ENCODE peak calls at places on chromosomes 2 and 18, in eight cellular contexts. I is stomach; J is PC-3; Z is A549; Q is CD8-positive, alpha-beta T cell; K is tibial artery; H is right lobe of liver; E is psoas muscle. C is an unnamed sample.

GRCh38 chr2:222228046-222228445 is 70.8 kb downstream of the PAX3 start:
- DNase-seq in Z (no peak), K (no peak), Q (no peak), E (no peak), H (no peak), I (no peak), J (no peak), C (no peak)

GRCh38 chr2:237894986-237895543 is 35.6 kb downstream of the RAMP1 start:
- DNase-seq in H (no peak), Z (no peak), I (no peak), K (no peak), J (no peak), Q (no peak), E (no peak), C (no peak)

GRCh38 chr2:149601141-149601796 is 13.7 kb upstream of the MMADHC start:
- DNase-seq in K (no peak), H (no peak), Z (no peak), E (no peak), I (no peak), J (peak), Q (no peak), C (no peak)

GRCh38 chr2:23411752-23412431 is 26.9 kb downstream of the KLHL29 start:
- DNase-seq in E (no peak), J (peak), I (no peak), H (no peak), Q (no peak), K (no peak), Z (no peak), C (peak)

GRCh38 chr18:10160251-10160650 is 246.4 kb downstream of the VAPA start:
- DNase-seq in I (no peak), Q (no peak), H (no peak), K (no peak), E (no peak), J (no peak), Z (no peak), C (no peak)

GRCh38 chr2:219733106-219733505 is 105.7 kb downstream of the SLC4A3 start:
- DNase-seq in H (no peak), K (no peak), I (no peak), E (no peak), Z (no peak), Q (no peak), J (no peak), C (no peak)

GRCh38 chr2:236621786-236622185 is 52.2 kb downstream of the ACKR3 start:
- DNase-seq in Q (no peak), J (no peak), K (no peak), H (no peak), Z (no peak), I (no peak), E (no peak), C (no peak)

GRCh38 chr18:29154758-29155725 is 978.1 kb upstream of the CDH2 start:
- DNase-seq in Z (no peak), I (no peak), K (no peak), J (peak), H (no peak), Q (no peak), E (no peak), C (no peak)

GRCh38 chr2:28360742-28361293 is 31.8 kb upstream of the FOSL2 start:
- DNase-seq in Q (no peak), K (no peak), I (no peak), Z (no peak), J (peak), E (peak), H (no peak), C (peak)

GRCh38 chr2:18441583-18441982 is 118.9 kb downstream of the RDH14 start:
- DNase-seq in K (no peak), Z (no peak), I (no peak), E (no peak), Q (no peak), J (no peak), H (no peak), C (no peak)

GRCh38 chr2:132676999-132677398 is 7.0 kb upstream of the LYPD1 start:
- DNase-seq in H (no peak), J (peak), E (no peak), I (no peak), K (no peak), Z (no peak), Q (no peak), C (no peak)

GRCh38 chr2:176270100-176270750 is 983 bp downstream of the MTX2 start:
- DNase-seq in J (peak), I (no peak), K (no peak), Q (no peak), E (no peak), Z (no peak), H (no peak), C (no peak)

GRCh38 chr2:207533609-207534008 is 3.8 kb downstream of the CREB1 start:
- DNase-seq in Q (no peak), I (no peak), J (peak), E (no peak), Z (no peak), H (no peak), K (no peak), C (no peak)

GRCh38 chr2:145874466-145874865 is 1354.5 kb upstream of the ZEB2 start:
- DNase-seq in Z (no peak), J (peak), Q (no peak), K (no peak), H (no peak), E (no peak), I (no peak), C (no peak)

GRCh38 chr2:162422894-162423293 is 79.0 kb downstream of the GCA start:
- DNase-seq in Z (no peak), J (no peak), I (no peak), Q (no peak), H (no peak), E (no peak), K (no peak), C (no peak)

GRCh38 chr2:216665717-216666116 is 29.6 kb downstream of the IGFBP5 start:
- DNase-seq in H (peak), Q (no peak), I (peak), Z (no peak), K (no peak), J (peak), E (no peak), C (no peak)

GRCh38 chr2:17373041-17373440 is 145.2 kb downstream of the RAD51AP2 start:
- DNase-seq in J (no peak), Z (no peak), Q (no peak), I (no peak), H (no peak), K (no peak), E (no peak), C (no peak)

GRCh38 chr2:238875531-238876231 is 27.8 kb downstream of the TWIST2 start:
- DNase-seq in K (peak), H (no peak), Z (no peak), I (peak), E (no peak), Q (no peak), J (no peak), C (no peak)

GRCh38 chr18:34650121-34650545 is 60.0 kb upstream of the DTNA start:
- DNase-seq in Z (no peak), J (peak), H (no peak), E (no peak), Q (no peak), I (no peak), K (no peak), C (no peak)

GRCh38 chr2:118340103-118340502 is 251.8 kb downstream of the INSIG2 start:
- DNase-seq in J (no peak), Q (no peak), E (no peak), H (no peak), Z (no peak), I (no peak), K (no peak), C (no peak)

GRCh38 chr18:44826418-44827259 is 146.0 kb downstream of the SETBP1 start:
- DNase-seq in K (peak), H (no peak), Q (no peak), I (peak), Z (no peak), E (peak), J (peak), C (peak)

GRCh38 chr18:56166914-56167313 is 471.5 kb downstream of the TXNL1 start:
- DNase-seq in H (no peak), K (no peak), J (peak), Z (no peak), Q (no peak), I (no peak), E (no peak), C (no peak)
- H3K27ac ChIP-seq in H (no peak), K (no peak), J (no peak), Z (no peak), Q (no peak), I (no peak), E (no peak), C (peak)

GRCh38 chr2:36455011-36455410 is 99.4 kb downstream of the CRIM1 start:
- DNase-seq in K (no peak), H (no peak), Z (no peak), J (no peak), E (no peak), I (no peak), Q (no peak), C (no peak)
- H3K27ac ChIP-seq in K (peak), H (no peak), Z (peak), J (no peak), E (peak), I (no peak), Q (no peak), C (peak)

DNA sequence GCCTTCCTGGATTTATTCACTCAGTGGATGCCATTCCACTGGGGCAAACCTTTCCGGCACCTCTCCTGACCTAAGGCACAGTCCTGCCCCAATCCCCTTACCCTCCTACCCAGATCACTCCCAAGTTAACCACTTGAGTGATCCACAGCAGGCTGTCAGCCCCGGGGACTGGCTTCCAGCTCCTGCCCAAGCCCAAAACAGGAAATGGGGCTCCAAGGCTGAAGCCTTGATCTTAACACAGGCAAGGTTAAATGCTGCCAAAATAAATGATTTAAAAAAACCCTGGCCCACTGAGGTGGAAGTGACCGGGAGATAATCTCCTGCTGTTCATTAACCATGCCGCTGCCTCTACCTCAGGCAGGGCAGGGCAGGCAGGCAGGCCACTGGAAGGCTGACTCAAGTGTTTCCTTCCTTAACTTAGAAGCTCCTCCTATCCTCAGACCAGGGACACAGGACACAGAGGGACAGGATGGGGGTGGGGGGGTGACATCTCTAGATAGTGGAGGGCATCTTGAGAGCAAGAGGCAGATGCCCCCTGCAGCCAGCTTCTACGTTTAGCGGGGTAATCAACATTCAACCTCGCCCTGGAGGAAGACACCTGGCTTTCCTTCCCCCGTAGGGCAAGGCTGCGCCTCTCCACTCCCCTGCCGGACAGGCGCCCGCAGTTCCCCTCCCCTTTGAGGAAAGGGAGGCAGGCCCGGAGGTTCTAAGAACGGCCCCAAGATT is 1.3 kb downstream of the RAB11FIP5 start:
- DNase-seq in Q (no peak), J (peak), E (peak), K (peak), I (peak), Z (peak), H (no peak), C (peak)
- H3K27ac ChIP-seq in Q (no peak), J (peak), E (peak), K (peak), I (peak), Z (peak), H (peak), C (no peak)

DNA sequence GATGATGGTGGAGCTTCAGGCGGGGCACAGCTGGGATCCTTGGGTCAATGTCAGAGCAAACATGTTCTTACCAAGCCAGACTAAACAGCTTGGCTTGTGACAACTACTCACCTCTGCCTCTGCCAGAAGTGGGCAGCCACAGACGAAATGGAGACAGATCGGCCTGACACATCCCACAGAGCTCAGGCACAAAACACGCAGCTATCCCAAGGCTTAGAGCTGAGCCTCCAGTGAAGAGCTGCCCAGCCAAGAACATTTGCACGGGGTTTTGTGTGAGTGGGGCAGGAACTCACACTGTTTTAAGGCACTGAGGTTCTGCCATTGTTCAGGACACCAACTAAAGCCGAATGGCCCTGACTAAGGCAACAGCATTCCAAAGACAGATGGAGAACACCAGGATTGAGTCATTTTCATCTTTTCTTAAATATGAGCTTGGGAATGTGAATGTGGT is 12.8 kb downstream of the PXDN start:
- DNase-seq in E (peak), Q (no peak), Z (no peak), J (peak), I (peak), H (peak), K (peak), C (no peak)
- H3K27ac ChIP-seq in E (peak), Q (no peak), Z (peak), J (peak), I (peak), H (no peak), K (peak), C (no peak)

C was measured in adrenal gland.